ENCODE peak calls at places on chromosomes 16 and 17, in six cellular contexts. U is MM.1S; V is cardiac muscle cell; O is CD8-positive, alpha-beta T cell; K is transverse colon; R is OCI-LY7. E is an unnamed sample. For H3K4me1, the result is how much of the 10 kb centered on the place peaks cover.

GRCh38 chr16:1539720-1540555 is 6.5 kb downstream of the TMEM204 start:
- DNase-seq in U (no peak), O (no peak), V (no peak), K (no peak), R (no peak), E (no peak)

GRCh38 chr16:1108299-1109252 is 12.5 kb upstream of the C1QTNF8 start:
- DNase-seq in K (peak), O (no peak), U (no peak), R (no peak), V (peak), E (no peak)

GRCh38 chr16:46991729-46992704 is 18.5 kb upstream of the DNAJA2 start:
- DNase-seq in V (no peak), R (no peak), K (no peak), O (no peak), U (no peak), E (no peak)

GRCh38 chr16:81601601-81602251 is 157.1 kb downstream of the CMIP start:
- DNase-seq in R (no peak), O (no peak), K (no peak), V (peak), U (no peak), E (no peak)

GRCh38 chr17:60941028-60941427 is 263.4 kb downstream of the BCAS3 start:
- DNase-seq in O (no peak), R (no peak), U (no peak), K (peak), V (peak), E (no peak)

GRCh38 chr17:18141210-18141803 is 32.8 kb downstream of the MYO15A start:
- DNase-seq in V (peak), U (peak), R (peak), O (peak), K (no peak), E (peak)

GRCh38 chr16:3618782-3619166 is 7.4 kb upstream of the SLX4 start:
- DNase-seq in R (no peak), O (no peak), K (no peak), V (no peak), U (no peak), E (no peak)

GRCh38 chr17:75125984-75126383 is 5.6 kb downstream of the NT5C start:
- DNase-seq in U (peak), R (peak), O (no peak), K (no peak), V (no peak), E (no peak)

GRCh38 chr17:57343717-57344116 is 87.4 kb downstream of the MSI2 start:
- DNase-seq in R (no peak), O (no peak), U (no peak), V (no peak), K (no peak), E (no peak)

GRCh38 chr16:50279142-50279865 is 13.0 kb downstream of the ADCY7 start:
- DNase-seq in R (no peak), K (peak), O (no peak), U (no peak), V (peak), E (no peak)

GRCh38 chr16:49491111-49491670 is 117.6 kb downstream of the C16orf78 start:
- DNase-seq in U (no peak), O (no peak), K (no peak), R (no peak), V (no peak), E (no peak)

GRCh38 chr16:85319984-85320440 is 207.7 kb upstream of the CIBAR2 start:
- DNase-seq in R (no peak), U (no peak), O (no peak), V (no peak), K (no peak), E (no peak)

GRCh38 chr17:58991718-58992331 is 114.9 kb downstream of the TRIM37 start:
- DNase-seq in V (peak), R (no peak), U (no peak), K (peak), O (no peak), E (no peak)

GRCh38 chr17:5120036-5120435 is 4.2 kb downstream of the USP6 start:
- DNase-seq in U (no peak), O (no peak), V (no peak), K (peak), R (no peak), E (no peak)

GRCh38 chr16:24729243-24729966 is at the start of gene TNRC6A:
- DNase-seq in R (peak), K (peak), O (peak), U (peak), V (peak), E (peak)

GRCh38 chr16:31111881-31112466 is 3.8 kb downstream of the BCKDK start:
- DNase-seq in V (no peak), O (no peak), U (no peak), K (no peak), R (no peak), E (no peak)

GRCh38 chr16:88014954-88015805 is 63.9 kb downstream of the BANP start:
- DNase-seq in O (no peak), U (no peak), V (no peak), K (no peak), R (no peak), E (no peak)

GRCh38 chr16:8696880-8697279 is 22.5 kb downstream of the ABAT start:
- DNase-seq in O (no peak), U (no peak), R (no peak), K (no peak), V (no peak), E (no peak)

GRCh38 chr16:74563828-74564263 is 43.1 kb downstream of the GLG1 start:
- DNase-seq in U (no peak), V (peak), R (no peak), K (no peak), O (no peak), E (no peak)

GRCh38 chr16:67967183-67967955 is 1.1 kb downstream of the SLC12A4 start:
- DNase-seq in V (no peak), K (no peak), O (peak), U (peak), R (peak), E (peak)

GRCh38 chr17:63984206-63984605 is 11.5 kb upstream of the SCN4A start:
- DNase-seq in U (no peak), K (no peak), R (no peak), V (peak), O (no peak), E (no peak)

GRCh38 chr16:46728804-46729203 is 19.3 kb downstream of the MYLK3 start:
- DNase-seq in V (no peak), U (no peak), O (no peak), R (no peak), K (no peak), E (no peak)

GRCh38 chr17:82434216-82434565 is 15.8 kb upstream of the OGFOD3 start:
- DNase-seq in R (peak), K (peak), U (peak), O (no peak), V (no peak), E (peak)

GRCh38 chr17:82435103-82435502 is 15.4 kb downstream of the CYBC1 start:
- DNase-seq in K (no peak), R (no peak), O (no peak), U (no peak), V (no peak), E (no peak)

GRCh38 chr17:82436601-82437324 is 13.8 kb downstream of the CYBC1 start:
- DNase-seq in U (no peak), K (no peak), V (no peak), O (no peak), R (no peak), E (no peak)

GRCh38 chr17:82437325-82437668 is 13.3 kb downstream of the CYBC1 start:
- DNase-seq in K (no peak), U (no peak), O (no peak), R (no peak), V (no peak), E (no peak)

DNA sequence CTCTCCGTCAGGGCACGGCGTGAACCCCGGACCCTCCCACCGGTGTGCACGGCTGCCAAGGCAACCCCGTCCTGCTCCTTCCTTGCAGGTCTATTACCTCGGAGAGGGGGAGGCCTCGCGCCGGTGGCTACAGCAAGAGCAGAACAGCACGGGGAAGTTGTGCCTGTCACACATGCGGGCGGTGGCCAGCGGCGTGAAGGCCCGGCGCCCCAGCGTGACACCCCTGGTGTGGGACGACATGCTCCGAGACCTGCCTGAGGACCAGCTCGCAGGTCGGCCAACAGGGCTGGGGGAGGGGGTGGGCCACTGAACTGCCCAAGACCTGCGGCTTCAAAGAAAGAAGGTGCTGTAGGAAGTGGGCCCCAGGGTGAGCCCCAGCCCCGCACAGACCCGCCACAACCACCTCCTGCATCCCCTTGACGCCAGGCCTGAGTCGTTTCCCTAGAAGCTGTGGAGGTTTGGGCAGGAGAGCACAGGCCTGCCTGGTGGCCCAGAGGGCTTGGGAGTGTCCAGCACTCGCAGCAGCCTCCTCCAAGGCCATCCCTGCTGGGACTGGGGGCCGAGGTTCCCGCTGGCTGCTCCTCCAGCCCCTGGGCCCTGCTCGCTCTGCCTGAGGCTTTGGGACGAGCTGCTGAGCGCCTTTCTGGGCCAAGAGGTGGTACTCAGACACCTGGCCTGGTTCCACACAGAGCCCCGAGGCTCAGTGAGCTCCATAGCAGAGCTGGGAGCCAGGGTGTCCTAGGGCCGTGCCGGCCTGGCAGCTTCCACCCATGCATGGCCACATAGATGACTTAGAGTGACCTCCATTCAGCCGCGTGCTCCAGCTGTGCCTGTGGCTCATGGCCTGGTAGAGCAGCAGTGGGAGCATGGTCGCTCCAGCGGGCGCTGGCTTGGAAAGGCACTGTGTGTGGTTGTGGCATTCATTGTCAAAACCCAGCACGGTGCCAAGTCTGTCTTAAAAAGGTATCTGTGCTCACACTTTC is 14.7 kb downstream of the CYBC1 start:
- DNase-seq in K (no peak), R (no peak), V (no peak), U (no peak), O (no peak), E (no peak)
- H3K4me3 ChIP-seq in K (no peak), R (no peak), V (no peak), U (no peak), O (no peak), E (no peak)

DNA sequence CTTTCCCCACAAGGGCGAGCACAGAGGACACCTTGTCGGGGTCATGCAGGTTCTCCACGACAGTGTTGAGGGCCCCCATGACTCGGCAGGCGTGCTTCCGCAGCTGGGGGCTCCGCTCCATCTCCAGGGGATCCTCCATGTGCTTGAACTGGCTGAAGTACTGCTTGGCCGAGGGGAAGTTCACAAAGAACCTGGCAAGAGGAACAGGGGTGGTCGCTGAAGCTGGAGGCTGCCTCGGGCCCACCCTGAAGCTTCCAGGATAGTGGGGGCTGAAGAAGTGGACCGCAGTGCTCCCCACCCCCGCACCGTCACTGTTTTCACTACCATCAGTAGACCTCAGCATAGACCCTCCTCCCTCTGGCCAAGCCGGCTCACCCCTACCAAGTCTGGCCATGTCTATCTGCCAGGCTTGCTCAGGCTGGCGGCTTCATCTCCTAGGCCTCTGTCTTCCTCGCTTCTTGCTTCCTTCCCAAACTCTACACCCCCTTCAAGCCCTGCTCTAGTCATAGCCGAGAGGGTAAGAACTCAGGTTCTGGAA is 5.9 kb downstream of the CYGB start:
- DNase-seq in K (no peak), O (no peak), R (no peak), V (no peak), U (no peak), E (no peak)
- H3K4me1 ChIP-seq in K (under half), O (under half), R (under half), V (under half), U (under half), E (under half)

GRCh38 chr17:33647976-33648375 is 354.9 kb upstream of the ASIC2 start:
- DNase-seq in K (no peak), U (peak), O (no peak), V (peak), R (peak), E (no peak)

GRCh38 chr17:33657181-33657580 is 364.1 kb upstream of the ASIC2 start:
- DNase-seq in U (no peak), R (no peak), O (no peak), K (no peak), V (no peak), E (no peak)

GRCh38 chr17:33653389-33653788 is 360.3 kb upstream of the ASIC2 start:
- DNase-seq in O (no peak), U (no peak), V (no peak), K (no peak), R (no peak), E (no peak)

DNA sequence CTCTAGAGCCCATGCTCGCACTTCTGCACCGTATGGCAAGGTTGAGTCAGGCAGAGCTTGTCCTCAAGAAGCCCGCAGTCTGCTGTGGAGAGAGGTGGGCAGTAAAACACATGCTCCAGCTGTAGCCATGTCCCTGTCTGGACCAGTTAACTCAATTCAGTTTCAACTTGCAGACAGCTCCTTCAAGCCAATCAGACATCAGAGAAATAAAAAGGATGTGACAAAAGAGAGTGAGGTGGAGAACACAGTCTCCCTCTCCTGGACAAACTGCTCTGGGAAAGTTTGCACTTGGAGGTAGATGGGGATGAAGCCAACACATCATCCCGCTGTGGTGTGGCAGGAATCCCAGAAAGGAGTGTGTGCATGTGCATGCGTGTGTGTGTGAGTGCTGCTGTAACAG is 358.5 kb upstream of the ASIC2 start:
- DNase-seq in K (no peak), O (no peak), V (no peak), U (no peak), R (no peak), E (no peak)
- H3K4me3 ChIP-seq in K (no peak), O (no peak), V (no peak), U (no peak), R (no peak), E (no peak)

GRCh38 chr17:55737976-55738501 is 12.8 kb upstream of the PCTP start:
- DNase-seq in U (no peak), R (no peak), O (no peak), K (no peak), V (no peak), E (no peak)
- H3K4me1 ChIP-seq in U (under half), R (under half), O (under half), K (under half), V (under half), E (under half)

GRCh38 chr16:56988948-56989945 is at the start of gene NLRC5:
- DNase-seq in K (peak), O (peak), U (peak), V (peak), R (peak), E (peak)
- H3K4me3 ChIP-seq in K (peak), O (peak), U (peak), V (peak), R (peak), E (peak)